ENCODE peak calls at places on chromosomes 16 and 17, in eight cellular contexts. A is A549, I is upper lobe of right lung, F is psoas muscle, O is body of pancreas, K is left lung, M is cardiac muscle cell, Q is left ventricle myocardium inferior. C is an unnamed sample.

GRCh38 chr17:62941358-62941991 is 24.6 kb upstream of the TANC2 start:
- DNase-seq in Q (no peak), I (no peak), M (no peak), O (no peak), F (no peak), A (no peak), K (no peak), C (no peak)

GRCh38 chr17:12927541-12928425 is 90.0 kb downstream of the ELAC2 start:
- DNase-seq in F (no peak), I (no peak), K (no peak), O (no peak), A (no peak), Q (peak; percentile 20), M (no peak), C (no peak)

GRCh38 chr16:65312795-65313194 is 190.9 kb upstream of the CDH11 start:
- DNase-seq in A (no peak), M (no peak), O (no peak), K (no peak), Q (no peak), F (no peak), I (no peak), C (no peak)

GRCh38 chr16:27618611-27619380 is 68.9 kb downstream of the KATNIP start:
- DNase-seq in Q (no peak), I (no peak), A (no peak), K (no peak), O (no peak), M (peak; percentile 64), F (no peak), C (no peak)

GRCh38 chr17:949623-950338 is 29.8 kb downstream of the NXN start:
- DNase-seq in F (peak; percentile 36), O (no peak), I (no peak), A (no peak), K (no peak), Q (no peak), M (no peak), C (no peak)

GRCh38 chr17:81419333-81419885 is 24.2 kb downstream of the BAHCC1 start:
- DNase-seq in Q (peak; percentile 92), I (peak; percentile 93), F (peak; percentile 90), O (peak; percentile 83), A (peak; percentile 92), K (peak; percentile 93), M (peak; percentile 73), C (peak; percentile 72)

GRCh38 chr17:36602030-36602737 is 801 bp downstream of the MRM1 start:
- DNase-seq in I (peak; percentile 65), O (no peak), K (no peak), F (peak; percentile 50), Q (no peak), M (peak; percentile 17), A (no peak), C (peak; percentile 57)

GRCh38 chr16:69796285-69797118 is 34.4 kb downstream of the WWP2 start:
- DNase-seq in F (no peak), Q (no peak), K (no peak), A (peak; percentile 61), M (peak; percentile 78), I (peak; percentile 36), O (peak; percentile 45), C (no peak)

GRCh38 chr16:48538746-48539484 is 71.1 kb downstream of the N4BP1 start:
- DNase-seq in M (peak; percentile 32), Q (no peak), A (no peak), O (no peak), F (no peak), K (peak; percentile 66), I (no peak), C (no peak)

GRCh38 chr16:66928702-66929388 is 3.5 kb upstream of the RRAD start:
- DNase-seq in Q (no peak), K (no peak), I (no peak), O (no peak), F (peak; percentile 81), M (peak; percentile 68), A (no peak), C (no peak)

GRCh38 chr17:83170571-83171260 is 91.3 kb downstream of the METRNL start:
- DNase-seq in F (no peak), M (no peak), K (no peak), A (no peak), I (no peak), Q (no peak), O (no peak), C (no peak)

GRCh38 chr16:89337965-89338364 is 120.5 kb downstream of the ZNF778 start:
- DNase-seq in I (peak; percentile 54), K (peak; percentile 76), M (no peak), Q (no peak), A (no peak), O (no peak), F (peak; percentile 59), C (peak; percentile 42)

GRCh38 chr16:89335803-89336485 is 118.4 kb downstream of the ZNF778 start:
- DNase-seq in I (peak; percentile 28), M (no peak), K (peak; percentile 30), F (peak; percentile 84), A (no peak), O (no peak), Q (no peak), C (no peak)

GRCh38 chr16:89341274-89341673 is 123.8 kb downstream of the ZNF778 start:
- DNase-seq in M (no peak), Q (no peak), A (no peak), F (peak; percentile 4), K (no peak), O (no peak), I (peak; percentile 16), C (no peak)

GRCh38 chr16:89341697-89342694 is 124.5 kb downstream of the ZNF778 start:
- DNase-seq in I (peak; percentile 60), M (no peak), O (no peak), K (no peak), A (no peak), F (peak; percentile 48), Q (no peak), C (no peak)

DNA sequence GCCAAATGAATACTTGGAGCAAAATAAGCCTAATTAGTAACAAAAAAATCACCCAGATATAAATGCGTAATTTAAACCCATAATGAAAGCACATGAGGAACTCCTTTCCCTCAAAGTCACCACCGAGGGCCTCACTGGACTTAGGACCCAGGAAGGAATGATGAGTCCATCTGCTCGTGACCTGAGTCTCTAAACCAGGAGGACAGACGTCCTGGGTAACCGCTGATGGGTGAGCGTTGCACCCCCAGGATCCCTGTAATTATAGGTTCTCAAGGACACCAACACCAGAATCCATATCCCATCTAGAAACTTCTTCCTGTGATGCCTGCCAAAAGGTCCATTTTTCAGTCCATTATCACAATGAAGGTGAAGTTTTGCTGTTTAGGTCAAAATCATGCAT is 121.4 kb downstream of the ZNF778 start:
- DNase-seq in F (peak; percentile 26), M (no peak), K (no peak), O (no peak), I (peak; percentile 22), A (no peak), Q (no peak), C (no peak)
- H3K4me1 ChIP-seq in F (peaks cover 79% of the 10 kb centered on the region), M (peaks cover 23% of the 10 kb centered on the region), K (peaks cover 36% of the 10 kb centered on the region), O (peaks cover 32% of the 10 kb centered on the region), I (peaks cover 39% of the 10 kb centered on the region), A (peaks cover 35% of the 10 kb centered on the region), Q (peaks cover 74% of the 10 kb centered on the region), C (peaks cover 21% of the 10 kb centered on the region)

GRCh38 chr16:89918453-89919347 is at the start of gene MC1R:
- DNase-seq in K (peak; percentile 75), I (no peak), M (peak; percentile 63), F (peak; percentile 48), A (peak; percentile 51), O (no peak), Q (no peak), C (peak; percentile 22)
- TF ChIP-seq CTCF in K (peak; percentile 21), I (peak; percentile 30), M (peak; percentile 65), F (peak; percentile 32), A (peak; percentile 43), O (no peak), Q (peak; percentile 54), C (peak; percentile 17)

GRCh38 chr17:28324272-28324745 is 5.3 kb downstream of the TMEM97 start:
- DNase-seq in Q (no peak), F (no peak), O (peak; percentile 50), I (no peak), M (no peak), A (no peak), K (no peak), C (no peak)
- H3K4me1 ChIP-seq in Q (peaks cover 8% of the 10 kb centered on the region), F (peaks cover 6% of the 10 kb centered on the region), O (peaks cover 73% of the 10 kb centered on the region), I (peaks cover 30% of the 10 kb centered on the region), M (peaks cover 9% of the 10 kb centered on the region), A (peaks cover 56% of the 10 kb centered on the region), K (peaks cover 22% of the 10 kb centered on the region), C (peaks cover 8% of the 10 kb centered on the region)

GRCh38 chr17:15882058-15882720 is 62.7 kb upstream of the ADORA2B start:
- DNase-seq in F (no peak), K (no peak), O (no peak), M (no peak), I (no peak), A (no peak), Q (no peak), C (no peak)
- TF ChIP-seq CTCF in F (no peak), K (no peak), O (no peak), M (peak; percentile 12), I (no peak), A (no peak), Q (peak; percentile 13), C (no peak)

GRCh38 chr17:39757176-39757662 is 19.5 kb downstream of the GRB7 start:
- DNase-seq in I (no peak), Q (no peak), A (no peak), F (no peak), O (no peak), K (no peak), M (no peak), C (no peak)
- H3K4me1 ChIP-seq in I (peaks cover 13% of the 10 kb centered on the region), Q (peaks cover 27% of the 10 kb centered on the region), A (peaks cover 5% of the 10 kb centered on the region), F (no peaks in the 10 kb centered on the region), O (peaks cover 18% of the 10 kb centered on the region), K (peaks cover 23% of the 10 kb centered on the region), M (peaks cover 13% of the 10 kb centered on the region), C (peaks cover 11% of the 10 kb centered on the region)

GRCh38 chr17:78716814-78717393 is 65.2 kb downstream of the CYTH1 start:
- DNase-seq in Q (peak; percentile 76), F (peak; percentile 92), O (peak; percentile 91), K (peak; percentile 82), A (peak; percentile 85), I (peak; percentile 82), M (no peak), C (peak; percentile 80)
- TF ChIP-seq CTCF in Q (peak; percentile 23), F (peak; percentile 3), O (peak; percentile 16), K (no peak), A (no peak), I (no peak), M (no peak), C (no peak)

DNA sequence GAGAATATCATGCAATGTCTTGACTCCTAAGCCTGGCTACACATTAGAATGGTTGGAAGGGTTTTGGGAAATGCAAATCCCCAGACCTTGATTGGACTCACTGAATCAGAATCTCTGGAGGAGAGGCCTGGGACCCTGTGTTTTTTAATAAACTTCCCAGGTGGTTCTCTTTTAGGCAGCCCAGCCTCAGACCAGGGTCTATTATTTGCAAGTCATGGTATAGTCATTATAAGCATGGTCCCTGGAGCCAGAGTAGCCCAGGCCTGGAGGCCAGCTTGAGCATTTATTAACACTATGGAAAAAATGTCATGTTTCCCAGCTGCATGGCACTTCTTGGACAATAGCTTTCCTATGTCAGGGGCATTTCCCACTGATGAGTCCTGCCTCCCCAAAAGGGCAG is 266.9 kb downstream of the NPIPA8 start:
- DNase-seq in I (no peak), M (no peak), Q (no peak), K (no peak), O (no peak), A (no peak), F (no peak), C (no peak)
- H3K4me1 ChIP-seq in I (no peaks in the 10 kb centered on the region), M (no peaks in the 10 kb centered on the region), Q (no peaks in the 10 kb centered on the region), K (no peaks in the 10 kb centered on the region), O (no peaks in the 10 kb centered on the region), A (no peaks in the 10 kb centered on the region), F (no peaks in the 10 kb centered on the region), C (no peaks in the 10 kb centered on the region)

C was measured in mucosa of descending colon.